ENCODE peak calls at places on chromosomes 5 and 9, in four cellular contexts. F is SK-N-SH, G is neuronal stem cell, L is uterus. B is an unnamed sample. For H3K36me3, the result is how much of the 10 kb centered on the place peaks cover.

GRCh38 chr5:40171971-40172370 is 507.7 kb upstream of the PTGER4 start:
- DNase-seq in F (no peak), G (no peak), L (no peak), B (no peak)

GRCh38 chr5:67147768-67148167 is 48.8 kb downstream of the CD180 start:
- DNase-seq in F (no peak), G (no peak), L (no peak), B (no peak)

GRCh38 chr9:124665391-124666058 is 105.6 kb downstream of the NR6A1 start:
- DNase-seq in F (no peak), G (no peak), L (no peak), B (no peak)

GRCh38 chr9:116646661-116647514 is 40.2 kb upstream of the TRIM32 start:
- DNase-seq in F (peak), G (peak), L (no peak), B (peak)

GRCh38 chr5:42090162-42090561 is 165.1 kb downstream of the FBXO4 start:
- DNase-seq in F (no peak), G (no peak), L (no peak), B (no peak)

GRCh38 chr5:155128786-155129512 is 115.4 kb downstream of the KIF4B start:
- DNase-seq in F (no peak), G (no peak), L (no peak), B (no peak)

GRCh38 chr5:168946363-168946762 is 354.6 kb downstream of the SLIT3 start:
- DNase-seq in F (peak), G (peak), L (no peak), B (peak)

GRCh38 chr5:55324815-55325418 is 17.1 kb downstream of the MTREX start:
- DNase-seq in F (peak), G (no peak), L (no peak), B (no peak)

GRCh38 chr5:138351056-138351455 is 1.4 kb upstream of the KDM3B start:
- DNase-seq in F (no peak), G (no peak), L (no peak), B (no peak)

GRCh38 chr9:123998970-123999621 is 12.5 kb upstream of the LHX2 start:
- DNase-seq in F (peak), G (peak), L (no peak), B (peak)

GRCh38 chr5:88667187-88668141 is 215.5 kb downstream of the MEF2C start:
- DNase-seq in F (no peak), G (no peak), L (no peak), B (peak)

GRCh38 chr9:135794057-135794335 is 92.0 kb downstream of the KCNT1 start:
- DNase-seq in F (no peak), G (no peak), L (no peak), B (peak)

GRCh38 chr5:14108170-14108996 is 34.8 kb upstream of the TRIO start:
- DNase-seq in F (peak), G (peak), L (peak), B (peak)

GRCh38 chr9:36316629-36317317 is 58.5 kb upstream of the GNE start:
- DNase-seq in F (no peak), G (no peak), L (no peak), B (no peak)

GRCh38 chr9:5869315-5870019 is 21.2 kb upstream of the MLANA start:
- DNase-seq in F (no peak), G (no peak), L (no peak), B (peak)

GRCh38 chr5:16713386-16713928 is 96.7 kb upstream of the RETREG1 start:
- DNase-seq in F (peak), G (peak), L (no peak), B (peak)

GRCh38 chr5:116272281-116272941 is 187.6 kb downstream of the COMMD10 start:
- DNase-seq in F (no peak), G (no peak), L (no peak), B (no peak)

GRCh38 chr9:97468658-97469448 is 32.6 kb upstream of the TMOD1 start:
- DNase-seq in F (peak), G (peak), L (peak), B (peak)

GRCh38 chr5:151903243-151903653 is 21.4 kb downstream of the GLRA1 start:
- DNase-seq in F (no peak), G (peak), L (no peak), B (peak)

GRCh38 chr5:37272564-37272963 is 23.4 kb upstream of the CPLANE1 start:
- DNase-seq in F (no peak), G (no peak), L (no peak), B (no peak)

GRCh38 chr5:107670927-107671741 is at the start of gene EFNA5:
- DNase-seq in F (peak), G (no peak), L (peak), B (peak)

GRCh38 chr9:86601697-86602096 is 247.5 kb upstream of the TUT7 start:
- DNase-seq in F (no peak), G (no peak), L (no peak), B (no peak)

GRCh38 chr9:108270041-108270440 is 585.7 kb downstream of the ACTL7B start:
- DNase-seq in F (no peak), G (no peak), L (no peak), B (no peak)

GRCh38 chr9:79757906-79758669 is 186.3 kb downstream of the TLE4 start:
- DNase-seq in F (no peak), G (no peak), L (no peak), B (no peak)

GRCh38 chr9:114908104-114908621 is 22.2 kb downstream of the TNFSF8 start:
- DNase-seq in F (no peak), G (no peak), L (no peak), B (no peak)

GRCh38 chr5:159332800-159333563 is 2.7 kb upstream of the IL12B start:
- DNase-seq in F (no peak), G (no peak), L (no peak), B (no peak)
- H3K4me3 ChIP-seq in F (no peak), G (no peak), L (no peak), B (no peak)

DNA sequence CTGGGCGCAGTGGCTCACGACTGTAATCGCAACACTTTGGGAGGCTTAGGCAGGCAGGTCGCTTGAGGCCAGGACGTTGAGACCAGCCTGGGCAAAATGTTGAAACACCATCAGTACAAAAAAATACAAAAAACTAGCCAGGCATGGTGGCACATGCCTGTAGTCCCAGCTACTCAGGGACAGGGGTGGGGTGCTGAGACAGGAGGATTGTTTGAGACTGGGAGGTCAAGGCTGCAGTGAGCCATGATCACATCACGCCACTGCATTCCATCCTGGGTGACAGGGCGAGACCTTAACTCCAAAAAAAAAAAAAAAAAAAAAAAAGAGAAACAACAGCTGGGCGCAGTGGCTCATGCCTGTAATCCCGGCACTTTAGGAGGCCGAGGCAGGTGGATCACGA is 23.7 kb downstream of the DCAF12 start:
- DNase-seq in F (no peak), G (no peak), L (no peak), B (no peak)
- H3K36me3 ChIP-seq in F (under half), G (half or more), L (under half), B (under half)

GRCh38 chr5:135054546-135054945 is 20.5 kb upstream of the PITX1 start:
- DNase-seq in F (no peak), G (no peak), L (no peak), B (no peak)

GRCh38 chr5:135052511-135053145 is 18.6 kb upstream of the PITX1 start:
- DNase-seq in F (no peak), G (no peak), L (no peak), B (no peak)

GRCh38 chr5:135053989-135054388 is 20.0 kb upstream of the PITX1 start:
- DNase-seq in F (no peak), G (no peak), L (no peak), B (no peak)

GRCh38 chr5:135051872-135052271 is 17.8 kb upstream of the PITX1 start:
- DNase-seq in F (no peak), G (no peak), L (no peak), B (no peak)

GRCh38 chr5:135053278-135053677 is 19.2 kb upstream of the PITX1 start:
- DNase-seq in F (no peak), G (no peak), L (no peak), B (no peak)
- H3K4me3 ChIP-seq in F (no peak), G (no peak), L (no peak), B (no peak)

GRCh38 chr9:131468031-131468430 is 34.7 kb upstream of the POMT1 start:
- DNase-seq in F (no peak), G (no peak), L (no peak), B (no peak)

GRCh38 chr9:131473198-131473885 is 29.4 kb upstream of the POMT1 start:
- DNase-seq in F (no peak), G (no peak), L (no peak), B (peak)

GRCh38 chr9:131469369-131469768 is 33.3 kb upstream of the POMT1 start:
- DNase-seq in F (no peak), G (no peak), L (no peak), B (no peak)

GRCh38 chr9:131469951-131470350 is 32.8 kb upstream of the POMT1 start:
- DNase-seq in F (no peak), G (no peak), L (no peak), B (no peak)

DNA sequence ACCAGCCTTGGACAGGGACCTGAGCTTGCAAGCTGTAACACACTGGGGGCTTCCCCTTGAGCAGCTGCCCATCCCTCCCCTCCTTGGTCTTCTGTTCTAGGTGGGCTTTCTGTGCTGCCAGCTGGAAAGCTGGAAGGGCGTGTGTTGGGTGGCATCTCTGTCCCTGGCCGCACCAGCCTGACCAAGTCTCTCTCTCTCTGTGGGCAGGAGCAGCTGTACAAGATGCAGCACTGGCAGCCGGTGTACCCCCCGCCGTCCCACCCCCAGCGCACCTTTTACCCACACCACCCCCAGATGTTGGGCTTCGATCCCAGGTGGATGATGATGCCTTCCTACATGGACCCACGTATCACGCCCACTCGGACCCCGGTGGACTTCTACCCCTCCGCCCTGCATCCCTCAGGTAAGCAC is 32.1 kb upstream of the POMT1 start:
- DNase-seq in F (no peak), G (no peak), L (no peak), B (no peak)
- H3K36me3 ChIP-seq in F (half or more), G (half or more), L (under half), B (half or more)